ENCODE peak calls at places on chromosomes 11 and 22, in five cellular contexts. O, D, B, A and L are unnamed samples.

GRCh38 chr11:26726960-26727359 is 5.1 kb upstream of the SLC5A12 start:
- DNase-seq in B (no peak), A (no peak), D (no peak), O (no peak), L (no peak)

GRCh38 chr11:91608662-91609061 is 616.0 kb upstream of the FAT3 start:
- DNase-seq in A (no peak), D (no peak), B (no peak), O (no peak), L (no peak)

GRCh38 chr11:124285610-124286344 is 28.0 kb downstream of the OR8D1 start:
- DNase-seq in D (no peak), O (peak), B (no peak), A (peak), L (no peak)

GRCh38 chr11:101553891-101554292 is 29.9 kb downstream of the TRPC6 start:
- DNase-seq in B (no peak), D (no peak), A (peak), O (peak), L (no peak)

GRCh38 chr11:12542186-12542935 is 131.9 kb upstream of the TEAD1 start:
- DNase-seq in B (peak), O (no peak), D (peak), A (no peak), L (no peak)

GRCh38 chr22:38468761-38469305 is 937 bp downstream of the KDELR3 start:
- DNase-seq in A (no peak), O (no peak), D (no peak), B (no peak), L (no peak)

GRCh38 chr22:26553056-26553752 is 36.7 kb downstream of the TPST2 start:
- DNase-seq in B (no peak), D (no peak), O (peak), A (peak), L (no peak)

GRCh38 chr22:36546932-36547331 is 18.0 kb upstream of the EIF3D start:
- DNase-seq in D (no peak), B (no peak), O (peak), A (peak), L (no peak)

GRCh38 chr11:9565822-9566560 is 7.5 kb upstream of the WEE1 start:
- DNase-seq in D (no peak), O (peak), A (peak), B (peak), L (peak)

GRCh38 chr11:94376841-94377240 is 24.4 kb downstream of the GPR83 start:
- DNase-seq in O (no peak), B (no peak), D (no peak), A (no peak), L (no peak)

GRCh38 chr11:134033696-134034491 is 35.0 kb upstream of the JAM3 start:
- DNase-seq in O (peak), D (no peak), B (peak), A (peak), L (peak)

GRCh38 chr11:73356979-73357739 is 19.0 kb upstream of the RELT start:
- DNase-seq in D (no peak), B (no peak), O (no peak), A (no peak), L (no peak)

GRCh38 chr11:110425751-110426545 is 3.8 kb upstream of the FDX1 start:
- DNase-seq in O (peak), B (no peak), A (peak), D (no peak), L (no peak)

GRCh38 chr11:1254733-1255132 is 31.9 kb downstream of the MUC5B start:
- DNase-seq in O (no peak), D (no peak), B (no peak), A (no peak), L (no peak)

GRCh38 chr11:11157201-11157600 is 195.8 kb downstream of the CSNK2A3 start:
- DNase-seq in D (no peak), A (peak), O (peak), B (no peak), L (no peak)

GRCh38 chr22:30015229-30015797 is 65.0 kb upstream of the HORMAD2 start:
- DNase-seq in A (no peak), D (no peak), O (peak), B (no peak), L (no peak)

GRCh38 chr11:113577356-113578163 is 102.4 kb upstream of the DRD2 start:
- DNase-seq in B (no peak), D (peak), O (no peak), A (no peak), L (no peak)

GRCh38 chr11:113581713-113582112 is 106.5 kb upstream of the DRD2 start:
- DNase-seq in D (no peak), A (no peak), B (no peak), O (no peak), L (no peak)

GRCh38 chr11:113578164-113578455 is 102.9 kb upstream of the DRD2 start:
- DNase-seq in B (no peak), A (no peak), D (peak), O (no peak), L (no peak)

GRCh38 chr11:113579292-113579940 is 104.2 kb upstream of the DRD2 start:
- DNase-seq in O (no peak), B (no peak), A (no peak), D (peak), L (no peak)

GRCh38 chr11:113578715-113579250 is 103.6 kb upstream of the DRD2 start:
- DNase-seq in A (no peak), D (peak), B (no peak), O (no peak), L (no peak)
- TF ChIP-seq CTCF in A (no peak), D (no peak), B (no peak), O (no peak), L (no peak)

DNA sequence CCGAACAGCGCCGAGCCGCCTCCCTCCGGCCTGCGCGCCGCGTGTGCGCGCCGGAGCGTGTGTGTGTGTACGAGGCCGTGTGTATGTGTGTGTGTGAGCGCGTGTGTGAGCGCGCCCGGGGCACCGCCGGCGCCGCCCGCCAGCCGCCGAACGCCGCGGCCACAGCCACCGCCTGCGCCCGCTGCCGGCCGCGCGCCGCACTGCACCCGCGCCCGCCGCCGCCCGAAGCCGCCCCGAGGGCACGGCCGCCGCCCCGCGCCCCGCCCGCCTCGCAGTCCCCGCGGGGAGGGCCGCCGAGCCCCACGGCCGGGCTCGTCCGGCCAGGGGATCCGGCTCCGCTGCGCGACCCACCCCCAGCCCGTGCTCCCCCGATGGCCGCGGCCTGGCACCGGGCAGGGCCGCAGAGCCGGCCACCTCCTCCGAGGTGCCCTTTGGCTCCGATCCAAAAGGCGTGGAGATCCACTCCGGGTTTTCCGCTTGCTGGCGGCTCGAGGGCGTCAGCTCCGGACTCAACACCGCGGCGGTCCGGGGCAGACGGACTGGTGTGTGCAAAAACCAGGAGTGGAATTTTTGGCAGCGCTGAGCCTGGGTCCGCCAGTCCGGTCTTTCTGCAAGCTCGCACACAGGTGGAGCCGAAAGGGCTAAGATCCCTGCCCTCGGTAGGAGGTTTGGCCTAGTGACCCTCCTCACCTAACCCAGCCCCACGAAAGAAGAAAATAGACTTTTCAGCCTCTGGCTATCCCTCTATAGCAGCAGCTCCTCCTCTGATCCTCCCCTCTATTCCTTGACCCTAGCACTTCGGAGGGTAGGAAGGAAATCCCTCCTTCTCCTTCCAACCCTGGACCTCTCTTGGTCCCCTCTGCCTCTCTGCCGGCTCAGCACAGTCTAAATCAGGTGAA is at the start of gene SYT7:
- DNase-seq in A (peak), D (peak), B (peak), O (peak), L (peak)
- TF ChIP-seq CTCF in A (peak), D (peak), B (no peak), O (peak), L (peak)

DNA sequence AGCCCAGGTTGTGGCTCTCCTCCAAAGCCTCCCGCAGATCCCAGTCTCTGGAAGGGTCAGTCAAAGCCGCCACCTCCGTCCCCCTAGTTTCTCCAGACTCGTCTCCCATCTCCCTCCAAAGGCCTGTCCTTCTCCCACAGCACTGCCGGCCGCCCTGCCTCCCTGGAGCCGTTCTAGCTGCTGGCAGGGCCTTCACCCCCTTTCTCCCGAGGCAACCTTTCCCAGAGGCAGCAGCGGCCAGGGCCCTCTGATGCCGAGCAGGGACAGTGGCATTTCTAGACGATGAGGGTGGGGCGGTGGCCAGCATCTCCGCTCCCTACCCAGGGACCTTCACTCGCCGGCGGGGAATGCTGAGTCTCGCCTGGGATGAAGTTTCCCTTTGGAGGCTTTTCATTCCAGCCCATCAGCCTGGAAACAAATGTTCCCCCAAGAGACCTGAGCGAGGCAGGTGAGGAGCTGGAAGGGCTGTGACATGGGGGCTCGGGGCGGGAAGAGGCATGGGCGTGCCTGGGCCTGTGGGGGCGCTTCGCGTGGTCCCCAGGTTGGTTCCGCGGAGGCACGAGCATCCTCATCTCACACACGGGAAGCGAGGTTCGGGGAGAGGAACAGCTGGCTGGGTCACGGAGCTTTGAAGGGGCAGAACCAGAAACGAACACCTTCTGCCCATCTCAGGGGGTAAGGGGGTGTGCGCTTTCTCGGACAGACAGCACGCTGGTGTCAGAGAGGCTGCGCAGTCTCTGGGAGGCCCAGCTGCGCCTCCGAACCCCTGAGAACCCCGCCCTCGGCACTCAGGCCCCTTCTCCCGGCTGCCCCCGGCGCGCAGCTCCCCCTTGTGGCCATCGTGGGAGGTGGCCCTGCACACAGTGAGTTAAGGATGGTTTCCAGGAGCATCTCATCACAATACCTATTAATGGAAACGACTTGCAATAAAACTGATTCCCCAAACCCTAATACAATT is 18.1 kb upstream of the KLHL35 start:
- DNase-seq in B (no peak), D (no peak), O (no peak), A (no peak), L (no peak)
- TF ChIP-seq CTCF in B (no peak), D (peak), O (peak), A (peak), L (no peak)

GRCh38 chr11:70076461-70076931 is 1.6 kb upstream of the ANO1 start:
- DNase-seq in B (no peak), D (no peak), A (no peak), O (no peak), L (no peak)

GRCh38 chr11:70078796-70079616 is 889 bp downstream of the ANO1 start:
- DNase-seq in O (no peak), B (no peak), D (no peak), A (no peak), L (no peak)

GRCh38 chr11:70079691-70080090 is 1.6 kb downstream of the ANO1 start:
- DNase-seq in B (no peak), D (no peak), O (no peak), A (no peak), L (no peak)

GRCh38 chr11:70077411-70078094 is 564 bp upstream of the ANO1 start:
- DNase-seq in A (no peak), O (no peak), D (no peak), B (no peak), L (no peak)

GRCh38 chr11:70078095-70078795 is at the start of gene ANO1:
- DNase-seq in B (no peak), O (peak), D (no peak), A (no peak), L (no peak)
- TF ChIP-seq CTCF in B (no peak), O (peak), D (no peak), A (no peak), L (no peak)

GRCh38 chr11:5808500-5809121 is at the start of gene OR52N2:
- DNase-seq in O (peak), B (peak), A (peak), D (no peak), L (peak)
- TF ChIP-seq CTCF in O (peak), B (peak), A (peak), D (peak), L (peak)